ENCODE peak calls at places on chromosomes 6 and 20, in seven cellular contexts. One of them, this sample, is unnamed.

GRCh38 chr20:56439784-56440291 is 27.8 kb downstream of the CASS4 start:
- DNase-seq in heart left ventricle: peak; percentile 88
- DNase-seq in gastrocnemius medialis: peak; percentile 24
- DNase-seq in prostate gland: no peak
- DNase-seq in fibroblast of lung: peak; percentile 93
- DNase-seq in RWPE1: no peak
- DNase-seq in CD4-positive, alpha-beta memory T cell: no peak
- DNase-seq in this sample: no peak

GRCh38 chr20:1810926-1811620 is 84.1 kb upstream of the SIRPA start:
- DNase-seq in heart left ventricle: peak; percentile 44
- DNase-seq in gastrocnemius medialis: peak; percentile 24
- DNase-seq in prostate gland: peak; percentile 69
- DNase-seq in fibroblast of lung: peak; percentile 74
- DNase-seq in RWPE1: no peak
- DNase-seq in CD4-positive, alpha-beta memory T cell: no peak
- DNase-seq in this sample: no peak

GRCh38 chr6:15401769-15402250 is 155.9 kb downstream of the JARID2 start:
- DNase-seq in heart left ventricle: no peak
- DNase-seq in gastrocnemius medialis: no peak
- DNase-seq in prostate gland: no peak
- DNase-seq in fibroblast of lung: no peak
- DNase-seq in RWPE1: no peak
- DNase-seq in CD4-positive, alpha-beta memory T cell: no peak
- DNase-seq in this sample: no peak

GRCh38 chr6:10407018-10407673 is 7.7 kb downstream of the TFAP2A start:
- DNase-seq in heart left ventricle: no peak
- DNase-seq in gastrocnemius medialis: no peak
- DNase-seq in prostate gland: no peak
- DNase-seq in fibroblast of lung: no peak
- DNase-seq in RWPE1: no peak
- DNase-seq in CD4-positive, alpha-beta memory T cell: no peak
- DNase-seq in this sample: no peak

GRCh38 chr6:5997420-5998093 is 9.2 kb downstream of the NRN1 start:
- DNase-seq in heart left ventricle: peak; percentile 46
- DNase-seq in gastrocnemius medialis: no peak
- DNase-seq in prostate gland: no peak
- DNase-seq in fibroblast of lung: no peak
- DNase-seq in RWPE1: no peak
- DNase-seq in CD4-positive, alpha-beta memory T cell: no peak
- DNase-seq in this sample: peak; percentile 60

GRCh38 chr6:166600932-166601331 is 14.5 kb upstream of the RAMACL start:
- DNase-seq in heart left ventricle: no peak
- DNase-seq in gastrocnemius medialis: no peak
- DNase-seq in prostate gland: no peak
- DNase-seq in fibroblast of lung: no peak
- DNase-seq in RWPE1: no peak
- DNase-seq in CD4-positive, alpha-beta memory T cell: no peak
- DNase-seq in this sample: no peak

GRCh38 chr6:156687875-156688549 is 89.2 kb upstream of the ARID1B start:
- DNase-seq in heart left ventricle: no peak
- DNase-seq in gastrocnemius medialis: peak; percentile 14
- DNase-seq in prostate gland: peak; percentile 10
- DNase-seq in fibroblast of lung: peak; percentile 33
- DNase-seq in RWPE1: no peak
- DNase-seq in CD4-positive, alpha-beta memory T cell: no peak
- DNase-seq in this sample: peak; percentile 53

GRCh38 chr20:45828589-45828988 is 1.5 kb upstream of the TNNC2 start:
- DNase-seq in heart left ventricle: no peak
- DNase-seq in gastrocnemius medialis: peak; percentile 94
- DNase-seq in prostate gland: no peak
- DNase-seq in fibroblast of lung: no peak
- DNase-seq in RWPE1: no peak
- DNase-seq in CD4-positive, alpha-beta memory T cell: no peak
- DNase-seq in this sample: no peak

GRCh38 chr6:51930602-51931001 is 156.8 kb downstream of the PKHD1 start:
- DNase-seq in heart left ventricle: no peak
- DNase-seq in gastrocnemius medialis: no peak
- DNase-seq in prostate gland: no peak
- DNase-seq in fibroblast of lung: no peak
- DNase-seq in RWPE1: no peak
- DNase-seq in CD4-positive, alpha-beta memory T cell: no peak
- DNase-seq in this sample: no peak

GRCh38 chr6:39169448-39170344 is 54.7 kb upstream of the SAYSD1 start:
- DNase-seq in heart left ventricle: no peak
- DNase-seq in gastrocnemius medialis: no peak
- DNase-seq in prostate gland: peak; percentile 32
- DNase-seq in fibroblast of lung: no peak
- DNase-seq in RWPE1: no peak
- DNase-seq in CD4-positive, alpha-beta memory T cell: no peak
- DNase-seq in this sample: no peak

GRCh38 chr20:23419657-23419994 is 1.7 kb downstream of the NAPB start:
- DNase-seq in heart left ventricle: no peak
- DNase-seq in gastrocnemius medialis: no peak
- DNase-seq in prostate gland: no peak
- DNase-seq in fibroblast of lung: no peak
- DNase-seq in RWPE1: no peak
- DNase-seq in CD4-positive, alpha-beta memory T cell: no peak
- DNase-seq in this sample: no peak

GRCh38 chr20:23420943-23421925 is at the start of gene NAPB:
- DNase-seq in heart left ventricle: peak; percentile 97
- DNase-seq in gastrocnemius medialis: peak; percentile 92
- DNase-seq in prostate gland: peak; percentile 93
- DNase-seq in fibroblast of lung: peak; percentile 89
- DNase-seq in RWPE1: peak; percentile 93
- DNase-seq in CD4-positive, alpha-beta memory T cell: peak; percentile 90
- DNase-seq in this sample: peak; percentile 96

GRCh38 chr20:23417861-23418260 is 3.4 kb downstream of the NAPB start:
- DNase-seq in heart left ventricle: no peak
- DNase-seq in gastrocnemius medialis: no peak
- DNase-seq in prostate gland: no peak
- DNase-seq in fibroblast of lung: no peak
- DNase-seq in RWPE1: no peak
- DNase-seq in CD4-positive, alpha-beta memory T cell: no peak
- DNase-seq in this sample: no peak

GRCh38 chr20:23415958-23416583 is 5.2 kb downstream of the NAPB start:
- DNase-seq in heart left ventricle: no peak
- DNase-seq in gastrocnemius medialis: no peak
- DNase-seq in prostate gland: no peak
- DNase-seq in fibroblast of lung: peak; percentile 29
- DNase-seq in RWPE1: peak; percentile 28
- DNase-seq in CD4-positive, alpha-beta memory T cell: no peak
- DNase-seq in this sample: no peak

DNA sequence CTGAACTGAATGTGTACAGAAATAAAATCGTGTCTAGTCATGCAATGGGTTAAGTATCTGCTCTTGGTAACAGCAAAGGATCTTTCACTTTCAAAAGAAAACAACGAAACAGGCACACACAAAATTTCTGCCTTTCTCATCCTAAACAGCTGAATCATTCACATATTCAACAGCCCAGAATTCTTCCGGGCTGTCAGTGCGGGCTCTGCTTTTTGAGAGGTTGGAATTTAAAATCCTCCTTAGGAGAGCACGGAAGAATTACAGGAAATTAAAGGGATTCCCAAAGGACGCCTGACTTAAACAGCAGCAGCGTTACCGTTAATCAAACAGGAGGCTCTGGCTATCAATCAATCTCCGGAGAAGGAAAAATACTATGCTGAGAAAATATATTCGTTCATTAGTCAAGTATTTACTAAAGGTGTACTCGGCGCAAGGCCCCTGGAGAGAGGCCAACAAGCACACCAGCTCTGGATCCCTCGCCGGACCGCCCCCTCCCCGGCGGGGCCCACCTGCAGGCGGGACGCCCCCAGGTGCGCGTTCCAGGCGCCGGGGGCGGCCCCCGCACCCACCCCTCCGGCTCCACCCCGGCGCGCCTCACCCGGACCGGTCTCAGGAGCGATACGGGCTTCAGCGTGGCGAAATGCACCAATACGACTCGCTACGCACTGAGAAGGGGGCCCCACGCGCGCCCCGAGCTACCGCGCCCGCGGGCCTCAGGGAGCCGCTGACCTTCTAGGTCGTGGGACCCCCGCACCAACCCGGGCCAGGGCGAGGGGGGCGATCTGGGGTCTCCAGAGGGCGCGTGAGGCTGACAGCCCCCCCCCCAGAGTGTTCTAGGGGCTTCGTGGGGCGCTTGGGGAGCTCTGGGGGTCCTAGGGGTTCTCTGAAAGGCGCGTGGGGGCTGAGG is 1.0 kb downstream of the NAPB start:
- DNase-seq in heart left ventricle: peak; percentile 45
- DNase-seq in gastrocnemius medialis: peak; percentile 49
- DNase-seq in prostate gland: peak; percentile 28
- DNase-seq in fibroblast of lung: peak; percentile 58
- DNase-seq in RWPE1: peak; percentile 55
- DNase-seq in CD4-positive, alpha-beta memory T cell: peak; percentile 42
- DNase-seq in this sample: peak; percentile 69
- H3K27ac ChIP-seq in heart left ventricle: peak overlapping the region; percentile 91
- H3K27ac ChIP-seq in gastrocnemius medialis: peak overlapping the region; percentile 99
- H3K27ac ChIP-seq in prostate gland: peak overlapping the region; percentile 86
- H3K27ac ChIP-seq in fibroblast of lung: peak overlapping the region; percentile 85
- H3K27ac ChIP-seq in RWPE1: peak overlapping the region; percentile 89
- H3K27ac ChIP-seq in CD4-positive, alpha-beta memory T cell: peak overlapping the region; percentile 72
- H3K27ac ChIP-seq in this sample: peak overlapping the region; percentile 92

GRCh38 chr6:163149535-163149848 is 265.0 kb upstream of the QKI start:
- DNase-seq in heart left ventricle: no peak
- DNase-seq in gastrocnemius medialis: no peak
- DNase-seq in prostate gland: no peak
- DNase-seq in fibroblast of lung: no peak
- DNase-seq in RWPE1: no peak
- DNase-seq in CD4-positive, alpha-beta memory T cell: no peak
- DNase-seq in this sample: no peak

GRCh38 chr6:163146036-163146435 is 268.5 kb upstream of the QKI start:
- DNase-seq in heart left ventricle: no peak
- DNase-seq in gastrocnemius medialis: no peak
- DNase-seq in prostate gland: no peak
- DNase-seq in fibroblast of lung: no peak
- DNase-seq in RWPE1: no peak
- DNase-seq in CD4-positive, alpha-beta memory T cell: no peak
- DNase-seq in this sample: no peak

GRCh38 chr6:163151212-163151611 is 263.3 kb upstream of the QKI start:
- DNase-seq in heart left ventricle: no peak
- DNase-seq in gastrocnemius medialis: no peak
- DNase-seq in prostate gland: no peak
- DNase-seq in fibroblast of lung: no peak
- DNase-seq in RWPE1: no peak
- DNase-seq in CD4-positive, alpha-beta memory T cell: no peak
- DNase-seq in this sample: no peak

GRCh38 chr6:163147988-163148387 is 266.5 kb upstream of the QKI start:
- DNase-seq in heart left ventricle: no peak
- DNase-seq in gastrocnemius medialis: no peak
- DNase-seq in prostate gland: no peak
- DNase-seq in fibroblast of lung: no peak
- DNase-seq in RWPE1: no peak
- DNase-seq in CD4-positive, alpha-beta memory T cell: no peak
- DNase-seq in this sample: no peak

DNA sequence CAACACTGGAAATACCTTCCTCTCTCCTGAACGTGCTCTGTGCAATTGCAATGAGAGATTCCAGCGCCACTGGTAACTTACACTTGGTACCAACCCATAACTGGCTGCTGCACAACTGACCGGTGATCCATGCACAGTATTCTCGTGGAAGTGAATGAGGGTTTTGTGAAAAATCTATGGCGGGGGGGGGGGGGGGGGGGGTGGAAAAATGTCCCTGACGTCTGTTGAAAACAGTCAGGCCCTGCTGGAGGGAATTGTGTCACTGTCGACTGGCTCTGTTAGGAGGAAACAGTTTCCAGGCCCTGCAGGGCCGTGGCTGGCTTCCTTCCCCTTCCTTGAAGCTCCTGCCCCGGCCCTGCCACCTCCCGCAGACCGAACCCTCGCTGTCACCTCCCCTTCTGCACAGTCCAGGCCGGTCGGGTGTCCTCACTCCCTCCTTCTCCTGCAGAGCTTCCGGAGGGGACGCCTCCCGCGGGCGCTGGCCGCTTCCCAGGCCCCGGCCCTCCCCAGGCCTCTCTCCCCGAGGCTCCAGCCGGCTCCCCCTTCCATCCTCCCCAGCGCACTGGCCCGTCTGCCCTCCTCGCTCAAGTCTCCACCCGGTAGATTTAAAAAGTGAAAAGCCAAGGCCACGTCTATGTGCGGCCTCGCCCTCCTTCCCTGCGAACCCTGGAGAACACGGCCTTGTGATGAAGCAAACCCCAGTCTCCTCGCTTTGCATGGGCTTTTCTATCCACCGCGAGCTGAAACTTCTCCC is 265.6 kb upstream of the QKI start:
- DNase-seq in heart left ventricle: no peak
- DNase-seq in gastrocnemius medialis: no peak
- DNase-seq in prostate gland: no peak
- DNase-seq in fibroblast of lung: no peak
- DNase-seq in RWPE1: no peak
- DNase-seq in CD4-positive, alpha-beta memory T cell: no peak
- DNase-seq in this sample: no peak
- H3K27ac ChIP-seq in heart left ventricle: no peak overlapping the region
- H3K27ac ChIP-seq in gastrocnemius medialis: no peak overlapping the region
- H3K27ac ChIP-seq in prostate gland: no peak overlapping the region
- H3K27ac ChIP-seq in fibroblast of lung: no peak overlapping the region
- H3K27ac ChIP-seq in RWPE1: no peak overlapping the region
- H3K27ac ChIP-seq in CD4-positive, alpha-beta memory T cell: no peak overlapping the region
- H3K27ac ChIP-seq in this sample: no peak overlapping the region

DNA sequence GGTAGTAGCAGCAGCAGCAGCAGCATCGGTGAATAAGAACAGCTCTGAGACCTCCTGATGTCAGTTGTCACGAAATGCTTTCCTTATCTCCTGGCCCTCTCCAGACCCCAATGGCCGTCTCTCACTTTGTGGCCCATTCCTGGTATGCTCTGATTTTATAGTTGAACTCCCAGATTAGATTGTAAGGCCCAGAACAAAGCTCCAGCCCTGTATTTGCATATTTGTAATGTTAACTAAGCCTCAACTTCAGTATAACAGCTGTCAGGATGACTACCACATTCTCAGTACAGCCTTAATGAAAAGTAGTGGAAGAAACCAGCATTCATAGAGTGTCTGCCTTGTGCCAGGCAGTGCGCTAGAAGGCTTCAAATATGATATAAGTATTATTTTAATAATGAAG is 180.9 kb downstream of the SASH1 start:
- DNase-seq in heart left ventricle: no peak
- DNase-seq in gastrocnemius medialis: no peak
- DNase-seq in prostate gland: no peak
- DNase-seq in fibroblast of lung: no peak
- DNase-seq in RWPE1: no peak
- DNase-seq in CD4-positive, alpha-beta memory T cell: no peak
- DNase-seq in this sample: no peak
- H3K27ac ChIP-seq in heart left ventricle: no peak overlapping the region
- H3K27ac ChIP-seq in gastrocnemius medialis: peak overlapping the region; percentile 29
- H3K27ac ChIP-seq in prostate gland: no peak overlapping the region
- H3K27ac ChIP-seq in fibroblast of lung: peak overlapping the region; percentile 59
- H3K27ac ChIP-seq in RWPE1: no peak overlapping the region
- H3K27ac ChIP-seq in CD4-positive, alpha-beta memory T cell: no peak overlapping the region
- H3K27ac ChIP-seq in this sample: no peak overlapping the region

DNA sequence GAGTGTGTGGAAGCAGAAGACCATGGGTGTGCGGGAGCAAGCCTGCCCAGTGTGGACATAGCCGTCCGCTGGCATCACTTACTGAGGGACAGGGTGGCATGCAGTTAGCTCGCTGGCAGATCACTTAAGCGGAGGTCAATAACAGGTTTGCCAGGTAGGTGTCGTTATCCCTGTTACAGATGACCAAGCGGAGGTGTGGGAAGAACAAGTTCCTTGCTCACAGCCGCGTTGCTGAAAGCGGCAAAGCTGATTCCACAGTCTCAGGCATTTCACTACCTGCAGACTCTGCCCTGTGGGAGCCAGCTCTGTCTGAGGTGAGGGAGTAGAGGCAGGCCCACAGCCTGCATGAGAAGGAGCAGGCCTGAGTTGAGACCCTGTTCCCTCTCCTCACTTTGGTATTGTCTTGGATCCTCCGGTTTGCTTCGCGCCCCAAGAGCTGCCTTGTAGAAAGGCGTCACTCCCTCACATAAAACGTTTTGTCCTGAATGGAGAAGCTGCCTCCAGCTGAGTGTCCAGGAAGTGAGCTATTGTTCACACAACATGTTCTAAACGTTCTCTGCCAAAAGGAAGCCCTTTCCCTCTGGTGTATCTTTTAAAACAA is 96.9 kb downstream of the TCP11 start:
- DNase-seq in heart left ventricle: no peak
- DNase-seq in gastrocnemius medialis: no peak
- DNase-seq in prostate gland: peak; percentile 39
- DNase-seq in fibroblast of lung: no peak
- DNase-seq in RWPE1: no peak
- DNase-seq in CD4-positive, alpha-beta memory T cell: no peak
- DNase-seq in this sample: peak; percentile 66
- H3K27ac ChIP-seq in heart left ventricle: peak overlapping the region; percentile 85
- H3K27ac ChIP-seq in gastrocnemius medialis: peak overlapping the region; percentile 79
- H3K27ac ChIP-seq in prostate gland: peak overlapping the region; percentile 45
- H3K27ac ChIP-seq in fibroblast of lung: no peak overlapping the region
- H3K27ac ChIP-seq in RWPE1: peak overlapping the region; percentile 65
- H3K27ac ChIP-seq in CD4-positive, alpha-beta memory T cell: no peak overlapping the region
- H3K27ac ChIP-seq in this sample: peak overlapping the region; percentile 19

This sample was measured in right lobe of liver.